ENCODE peak calls at places on chromosome 5, in six cellular contexts. P is fibroblast of lung, R is thyroid gland, H is uterus, L is RWPE1, U is pancreas. T is an unnamed sample.

GRCh38 chr5:72646467-72646866 is 139.3 kb upstream of the ZNF366 start:
- DNase-seq in P (no peak), R (no peak), H (no peak), L (no peak), U (no peak), T (no peak)

GRCh38 chr5:67963789-67964519 is 251.6 kb upstream of the PIK3R1 start:
- DNase-seq in P (no peak), R (peak; percentile 43), H (no peak), L (peak; percentile 52), U (peak; percentile 39), T (no peak)

GRCh38 chr5:35771321-35771720 is 85.4 kb upstream of the IL7R start:
- DNase-seq in P (peak; percentile 90), R (no peak), H (no peak), L (peak; percentile 66), U (no peak), T (no peak)

GRCh38 chr5:66660401-66660800 is 64.2 kb downstream of the MAST4 start:
- DNase-seq in P (peak; percentile 24), R (no peak), H (no peak), L (no peak), U (no peak), T (no peak)

GRCh38 chr5:78376315-78376714 is 15.9 kb downstream of the SCAMP1 start:
- DNase-seq in P (no peak), R (no peak), H (no peak), L (no peak), U (no peak), T (no peak)

GRCh38 chr5:109697339-109697738 is 7.6 kb downstream of the MAN2A1 start:
- DNase-seq in P (no peak), R (no peak), H (no peak), L (no peak), U (no peak), T (no peak)

GRCh38 chr5:127723571-127723970 is 20.4 kb downstream of the CCDC192 start:
- DNase-seq in P (peak; percentile 38), R (peak; percentile 46), H (no peak), L (peak; percentile 44), U (no peak), T (no peak)

GRCh38 chr5:143642791-143643190 is 169.2 kb upstream of the HMHB1 start:
- DNase-seq in P (no peak), R (no peak), H (no peak), L (no peak), U (no peak), T (no peak)

GRCh38 chr5:3622961-3623360 is 27.3 kb downstream of the IRX1 start:
- DNase-seq in P (no peak), R (no peak), H (no peak), L (no peak), U (no peak), T (no peak)

DNA sequence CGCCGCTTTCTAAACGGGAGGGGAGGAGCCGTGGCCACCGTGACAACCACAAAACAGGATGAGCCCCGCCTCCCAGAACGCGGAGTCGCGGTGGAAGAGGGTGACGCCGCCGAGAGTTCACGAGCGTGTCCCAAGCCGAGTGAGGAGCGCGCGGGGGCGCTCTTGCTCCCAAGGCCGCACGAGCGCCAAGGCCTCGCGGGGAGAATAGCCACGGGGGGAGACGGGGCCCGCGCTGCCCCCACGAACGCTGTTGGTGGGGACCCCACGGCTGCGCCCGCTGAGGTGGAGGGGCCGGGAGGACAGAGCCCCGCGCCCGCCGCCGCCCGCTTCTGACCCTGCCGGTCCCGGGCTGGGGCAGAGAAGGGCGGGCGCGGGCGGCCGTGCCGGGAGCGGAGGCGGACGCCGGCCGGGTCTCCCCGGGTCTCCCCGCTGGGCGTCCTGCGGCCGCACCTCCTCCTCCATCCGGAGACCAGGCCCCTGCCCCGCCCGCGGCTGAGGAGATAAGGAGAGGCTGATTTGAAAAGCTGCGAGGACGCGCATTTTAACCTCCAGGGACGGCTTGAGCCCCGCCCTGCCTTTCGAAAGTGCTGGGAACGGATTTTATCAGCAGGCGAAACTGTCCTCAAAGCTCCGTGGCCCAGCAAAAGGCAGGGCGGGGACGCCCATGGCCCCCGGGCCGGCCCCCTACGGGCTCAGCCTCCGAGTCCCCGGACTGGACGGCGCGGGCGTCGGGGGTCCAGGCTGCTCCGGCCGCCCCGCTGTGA is 3.8 kb upstream of the NKD2 start:
- DNase-seq in P (no peak), R (peak; percentile 70), H (peak; percentile 74), L (no peak), U (peak; percentile 77), T (peak; percentile 61)
- H3K27ac ChIP-seq in P (no peak overlapping the region), R (peak overlapping the region; percentile 29), H (peak overlapping the region; percentile 46), L (peak overlapping the region; percentile 93), U (peak overlapping the region; percentile 15), T (no peak overlapping the region)

DNA sequence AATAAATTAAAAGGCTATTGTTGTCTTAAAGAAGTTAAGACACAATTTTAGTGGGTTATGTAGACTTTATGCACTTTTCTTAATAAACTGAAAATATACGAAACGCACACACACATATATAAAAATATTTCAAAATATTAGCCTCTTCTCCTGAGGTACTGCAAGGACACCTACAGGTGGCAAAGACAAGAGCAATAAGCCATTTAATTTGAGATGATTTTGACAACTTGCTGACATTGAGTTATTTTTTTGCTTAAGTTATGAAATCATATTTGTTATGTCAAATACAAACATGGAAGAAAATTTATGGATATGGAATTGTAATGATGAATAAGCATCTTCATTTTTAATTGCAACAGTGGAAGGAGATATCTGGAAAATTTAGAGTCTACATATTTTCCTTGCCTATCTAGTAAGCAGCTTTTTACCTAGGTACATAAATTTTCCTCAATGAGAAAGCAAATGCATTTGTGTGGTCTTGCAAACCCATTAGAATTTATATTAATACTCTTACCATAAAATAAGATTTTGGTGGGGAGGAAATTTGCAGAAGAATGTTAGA is 301.6 kb downstream of the ISL1 start:
- DNase-seq in P (no peak), R (no peak), H (no peak), L (peak; percentile 24), U (no peak), T (no peak)
- TF ChIP-seq CTCF in P (no peak), R (peak; percentile 43), H (no peak), L (peak; percentile 59), U (no peak), T (no peak)

GRCh38 chr5:14595189-14595588 is 13.6 kb downstream of the OTULINL start:
- DNase-seq in P (no peak), R (no peak), H (no peak), L (no peak), U (no peak), T (no peak)
- H3K27ac ChIP-seq in P (no peak overlapping the region), R (no peak overlapping the region), H (no peak overlapping the region), L (no peak overlapping the region), U (no peak overlapping the region), T (peak overlapping the region; percentile 68)

GRCh38 chr5:61625682-61626620 is 293.9 kb downstream of the ZSWIM6 start:
- DNase-seq in P (peak; percentile 55), R (peak; percentile 87), H (peak; percentile 48), L (peak; percentile 46), U (peak; percentile 88), T (peak; percentile 5)

GRCh38 chr5:61624966-61625681 is 293.1 kb downstream of the ZSWIM6 start:
- DNase-seq in P (no peak), R (no peak), H (no peak), L (no peak), U (no peak), T (no peak)

GRCh38 chr5:61620660-61621650 is 288.9 kb downstream of the ZSWIM6 start:
- DNase-seq in P (no peak), R (no peak), H (no peak), L (no peak), U (no peak), T (no peak)

GRCh38 chr5:61624553-61624952 is 292.5 kb downstream of the ZSWIM6 start:
- DNase-seq in P (no peak), R (no peak), H (no peak), L (no peak), U (no peak), T (no peak)

DNA sequence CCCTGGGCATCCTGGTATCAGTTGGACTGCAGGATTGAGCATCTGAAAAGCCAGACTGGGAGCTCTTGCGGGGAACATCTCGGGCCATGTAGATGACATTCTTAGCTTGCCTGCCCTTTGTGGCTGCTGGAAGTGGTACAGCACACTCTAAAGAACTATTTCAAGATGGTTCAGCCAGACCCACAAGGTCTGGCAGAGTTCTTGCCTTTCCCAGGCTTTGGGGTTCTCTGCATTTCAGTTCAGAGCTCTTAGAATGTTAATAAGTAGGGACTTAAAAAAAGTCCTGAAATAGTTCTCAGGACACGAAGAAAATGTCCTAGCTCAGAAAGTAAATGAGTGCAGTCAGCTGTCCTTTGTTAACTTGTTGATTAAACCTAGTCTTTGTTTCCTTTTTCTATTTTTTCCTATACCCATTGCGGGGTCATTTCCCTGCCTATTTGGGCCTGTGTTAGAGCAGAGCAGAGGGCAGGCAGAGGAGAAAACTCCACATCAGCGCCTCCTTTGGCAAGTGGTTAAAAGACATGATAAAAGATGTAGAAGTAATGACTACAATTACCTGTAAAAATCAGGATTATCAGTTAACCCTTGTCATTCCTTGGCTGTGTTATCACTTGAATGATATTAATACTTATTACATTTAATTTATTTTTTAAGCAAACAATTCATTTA is 291.5 kb downstream of the ZSWIM6 start:
- DNase-seq in P (no peak), R (no peak), H (no peak), L (no peak), U (no peak), T (no peak)
- TF ChIP-seq CTCF in P (peak; percentile 18), R (no peak), H (no peak), L (no peak), U (no peak), T (no peak)

GRCh38 chr5:16519435-16519834 is 53.8 kb upstream of the ZNF622 start:
- DNase-seq in P (no peak), R (no peak), H (no peak), L (no peak), U (no peak), T (no peak)

GRCh38 chr5:16522096-16522495 is 56.5 kb upstream of the ZNF622 start:
- DNase-seq in P (no peak), R (no peak), H (no peak), L (no peak), U (no peak), T (no peak)

GRCh38 chr5:16520806-16521205 is 55.2 kb upstream of the ZNF622 start:
- DNase-seq in P (no peak), R (no peak), H (no peak), L (no peak), U (no peak), T (no peak)

GRCh38 chr5:16518606-16519005 is 53.0 kb upstream of the ZNF622 start:
- DNase-seq in P (no peak), R (no peak), H (no peak), L (no peak), U (no peak), T (no peak)

GRCh38 chr5:16521561-16522090 is 56.0 kb upstream of the ZNF622 start:
- DNase-seq in P (no peak), R (no peak), H (no peak), L (no peak), U (peak; percentile 50), T (no peak)
- H3K27ac ChIP-seq in P (no peak overlapping the region), R (no peak overlapping the region), H (no peak overlapping the region), L (no peak overlapping the region), U (peak overlapping the region; percentile 87), T (no peak overlapping the region)

GRCh38 chr5:18113724-18114123 is 479.5 kb downstream of the TAF11L14 start:
- DNase-seq in P (peak; percentile 19), R (peak; percentile 5), H (no peak), L (no peak), U (no peak), T (no peak)
- TF ChIP-seq CTCF in P (no peak), R (peak; percentile 65), H (no peak), L (no peak), U (no peak), T (no peak)